ENCODE peak calls at places on chromosome 1, in nine cellular contexts. P is RWPE1; Q is AG09319; T is neural progenitor cell; N is NB4; J is lower leg skin; D is CD4-positive, alpha-beta T cell; Z is OCI-LY7; B is uterus. X is an unnamed sample.

GRCh38 chr1:44519035-44519676 is 114.1 kb downstream of the RNF220 start:
- DNase-seq in P (no peak), Q (no peak), T (no peak), N (peak; percentile 50), J (no peak), D (no peak), Z (no peak), B (no peak), X (no peak)

GRCh38 chr1:219666242-219666641 is 53.3 kb upstream of the ZC3H11B start:
- DNase-seq in P (no peak), Q (no peak), T (no peak), N (no peak), J (no peak), D (no peak), Z (no peak), B (no peak), X (no peak)

GRCh38 chr1:145849356-145850165 is 4.1 kb downstream of the NUDT17 start:
- DNase-seq in P (no peak), Q (no peak), T (peak; percentile 20), N (no peak), J (no peak), D (no peak), Z (no peak), B (no peak), X (peak; percentile 63)

GRCh38 chr1:16151200-16151708 is 4.6 kb downstream of the EPHA2 start:
- DNase-seq in P (no peak), Q (no peak), T (peak; percentile 63), N (peak; percentile 66), J (peak; percentile 85), D (no peak), Z (peak; percentile 8), B (no peak), X (no peak)

GRCh38 chr1:205488074-205488723 is 16.3 kb upstream of the CDK18 start:
- DNase-seq in P (peak; percentile 89), Q (peak; percentile 12), T (peak; percentile 89), N (peak; percentile 70), J (peak; percentile 82), D (no peak), Z (peak; percentile 79), B (peak; percentile 48), X (no peak)

GRCh38 chr1:30650959-30651320 is 72.4 kb downstream of the MATN1 start:
- DNase-seq in P (no peak), Q (no peak), T (no peak), N (no peak), J (no peak), D (no peak), Z (no peak), B (peak; percentile 86), X (no peak)

GRCh38 chr1:158035976-158036583 is 42.6 kb downstream of the KIRREL1 start:
- DNase-seq in P (no peak), Q (peak; percentile 36), T (peak; percentile 60), N (peak; percentile 39), J (no peak), D (no peak), Z (peak; percentile 30), B (peak; percentile 74), X (no peak)

GRCh38 chr1:6419803-6420593 is at the start of gene HES2:
- DNase-seq in P (peak; percentile 84), Q (no peak), T (peak; percentile 62), N (peak; percentile 84), J (no peak), D (no peak), Z (no peak), B (no peak), X (no peak)

GRCh38 chr1:71298633-71299032 is 217.8 kb upstream of the ZRANB2 start:
- DNase-seq in P (no peak), Q (no peak), T (no peak), N (no peak), J (no peak), D (no peak), Z (no peak), B (no peak), X (no peak)

GRCh38 chr1:150558761-150559626 is 9.8 kb downstream of the ADAMTSL4 start:
- DNase-seq in P (no peak), Q (no peak), T (no peak), N (no peak), J (no peak), D (no peak), Z (no peak), B (peak; percentile 70), X (no peak)

GRCh38 chr1:54028306-54029251 is 10.6 kb upstream of the LDLRAD1 start:
- DNase-seq in P (no peak), Q (no peak), T (no peak), N (no peak), J (no peak), D (no peak), Z (no peak), B (no peak), X (no peak)

GRCh38 chr1:208189716-208190115 is 54.5 kb downstream of the PLXNA2 start:
- DNase-seq in P (no peak), Q (no peak), T (no peak), N (no peak), J (no peak), D (no peak), Z (no peak), B (no peak), X (no peak)

GRCh38 chr1:235998812-235999211 is 66.1 kb downstream of the NID1 start:
- DNase-seq in P (no peak), Q (no peak), T (no peak), N (peak; percentile 54), J (no peak), D (peak; percentile 44), Z (no peak), B (peak; percentile 14), X (no peak)

GRCh38 chr1:27402349-27402754 is 9.9 kb downstream of the GPR3 start:
- DNase-seq in P (no peak), Q (no peak), T (peak; percentile 59), N (peak; percentile 71), J (peak; percentile 95), D (no peak), Z (no peak), B (peak; percentile 75), X (peak; percentile 56)

GRCh38 chr1:27405074-27405473 is 12.7 kb downstream of the GPR3 start:
- DNase-seq in P (no peak), Q (no peak), T (peak; percentile 56), N (no peak), J (no peak), D (no peak), Z (no peak), B (no peak), X (no peak)

GRCh38 chr1:27403931-27404330 is 11.5 kb downstream of the GPR3 start:
- DNase-seq in P (no peak), Q (no peak), T (no peak), N (no peak), J (no peak), D (no peak), Z (peak; percentile 54), B (no peak), X (no peak)

GRCh38 chr1:27400963-27401341 is 8.5 kb downstream of the GPR3 start:
- DNase-seq in P (no peak), Q (no peak), T (no peak), N (no peak), J (no peak), D (no peak), Z (no peak), B (no peak), X (no peak)

DNA sequence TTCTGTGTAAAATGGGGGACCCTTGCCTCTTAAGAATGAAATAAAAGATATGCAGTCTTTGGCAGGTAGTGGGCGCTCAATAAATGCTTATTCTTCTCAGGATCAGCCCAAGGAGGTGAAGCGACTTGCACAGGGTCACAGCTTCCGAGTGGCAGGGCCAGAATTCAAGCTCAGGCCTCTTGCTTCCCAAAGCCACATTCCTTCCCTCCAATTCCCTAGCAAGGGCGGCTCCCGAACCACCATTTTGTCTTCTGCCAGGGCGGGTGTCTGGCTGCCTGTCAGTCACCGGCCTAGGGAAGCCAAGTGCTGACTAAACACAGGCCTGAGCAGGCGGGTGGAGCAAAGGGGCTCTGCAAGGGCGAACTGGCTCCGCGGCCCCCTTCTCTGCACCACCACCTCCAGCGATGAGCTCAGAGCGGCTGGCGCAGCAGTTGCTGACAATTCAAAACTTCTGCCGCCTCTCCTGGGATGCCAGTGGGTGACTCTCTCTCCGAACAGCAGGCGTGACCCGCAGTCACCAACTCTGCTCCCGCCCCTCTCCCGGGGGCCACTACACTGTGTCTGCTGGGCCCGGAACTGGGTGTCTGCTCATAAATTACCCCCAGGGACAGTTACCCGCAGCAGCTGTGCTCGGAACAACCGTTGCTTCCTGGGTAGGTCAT is 10.8 kb downstream of the GPR3 start:
- DNase-seq in P (no peak), Q (no peak), T (peak; percentile 52), N (peak; percentile 91), J (peak; percentile 96), D (no peak), Z (peak; percentile 87), B (peak; percentile 78), X (no peak)
- TF ChIP-seq CTCF in P (no peak), Q (peak; percentile 28), T (peak; percentile 36), N (peak; percentile 29), J (no peak), D (peak; percentile 1), Z (peak; percentile 84), B (peak; percentile 19), X (peak; percentile 30)

DNA sequence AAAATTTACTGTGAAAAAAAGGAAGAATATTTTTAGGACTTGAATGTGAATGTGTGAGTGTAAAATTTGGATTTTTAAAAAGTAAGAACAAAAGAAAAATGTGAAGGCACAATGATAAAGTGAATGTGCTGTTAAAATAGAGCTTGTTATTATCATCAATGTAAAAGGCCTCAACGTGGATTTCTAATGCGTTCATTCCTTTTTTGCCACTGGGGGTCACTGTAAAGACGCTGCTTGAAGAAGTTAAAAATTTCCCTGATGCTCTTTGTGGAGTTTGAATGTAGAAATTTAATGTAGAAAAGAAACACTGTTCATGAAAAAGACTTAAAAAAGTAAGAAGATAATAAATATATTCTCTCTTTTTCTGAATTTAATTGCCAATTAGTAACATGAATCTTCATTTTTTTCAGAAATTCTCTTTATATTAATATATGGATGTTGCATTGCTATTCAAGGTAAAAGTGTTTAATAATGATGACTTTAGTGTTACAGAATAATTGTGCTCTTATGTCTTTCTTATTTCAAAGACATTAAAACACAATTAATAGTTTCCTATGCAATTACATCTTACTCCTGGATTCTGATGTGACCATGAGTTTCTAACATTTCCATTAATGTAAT is 161.5 kb downstream of the DNM3 start:
- DNase-seq in P (peak; percentile 42), Q (peak; percentile 32), T (peak; percentile 59), N (peak; percentile 52), J (no peak), D (no peak), Z (peak; percentile 55), B (peak; percentile 28), X (no peak)
- TF ChIP-seq CTCF in P (peak; percentile 78), Q (peak; percentile 78), T (peak; percentile 78), N (peak; percentile 60), J (no peak), D (peak; percentile 71), Z (peak; percentile 92), B (peak; percentile 77), X (peak; percentile 81)

GRCh38 chr1:2921970-2922686 is 99.1 kb upstream of the ACTRT2 start:
- DNase-seq in P (no peak), Q (no peak), T (no peak), N (peak; percentile 25), J (no peak), D (peak; percentile 38), Z (peak; percentile 15), B (no peak), X (no peak)
- TF ChIP-seq CTCF in P (peak; percentile 10), Q (no peak), T (peak; percentile 15), N (peak; percentile 51), J (no peak), D (peak; percentile 69), Z (peak; percentile 72), B (no peak), X (peak; percentile 55)

DNA sequence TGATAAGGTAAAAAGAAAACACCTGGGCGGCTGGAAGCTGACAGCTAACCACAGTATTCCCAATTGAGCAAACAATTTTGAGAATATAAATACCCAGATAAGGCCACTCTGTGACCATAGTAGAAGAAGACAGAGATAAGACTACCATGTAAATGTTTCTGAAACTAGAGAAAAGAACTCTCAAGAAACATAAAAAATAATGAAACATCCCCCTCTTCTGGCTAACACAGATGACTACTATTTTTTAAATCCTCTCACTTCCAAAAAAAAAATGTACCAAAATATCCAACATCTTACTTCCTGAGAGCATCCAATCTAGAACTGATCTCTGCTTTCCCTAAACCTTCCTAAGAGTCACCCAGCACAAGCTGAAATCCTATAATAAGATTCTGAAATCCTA is 125.9 kb downstream of the HFM1 start:
- DNase-seq in P (no peak), Q (no peak), T (peak; percentile 22), N (peak; percentile 31), J (no peak), D (no peak), Z (peak; percentile 4), B (no peak), X (no peak)
- TF ChIP-seq CTCF in P (peak; percentile 6), Q (peak; percentile 28), T (peak; percentile 60), N (no peak), J (no peak), D (no peak), Z (peak; percentile 62), B (no peak), X (peak; percentile 30)

X was measured in retinal pigment epithelial cell.